ENCODE peak calls at places on chromosomes 16 and 17, in five cellular contexts. One of them, this sample, is unnamed.

GRCh38 chr17:14297161-14297851 is 3.6 kb upstream of the HS3ST3B1 start:
- DNase-seq in A549: peak; percentile 29
- DNase-seq in cardiac fibroblast: peak; percentile 79
- DNase-seq in neural progenitor cell: peak; percentile 86
- DNase-seq in mucosa of descending colon: peak; percentile 59
- DNase-seq in this sample: no peak

GRCh38 chr17:66364508-66365203 is 62.2 kb downstream of the PRKCA start:
- DNase-seq in A549: no peak
- DNase-seq in neural progenitor cell: no peak
- DNase-seq in cardiac fibroblast: no peak
- DNase-seq in mucosa of descending colon: no peak
- DNase-seq in this sample: no peak

GRCh38 chr17:46890638-46891037 is 32.3 kb upstream of the GOSR2 start:
- DNase-seq in mucosa of descending colon: no peak
- DNase-seq in A549: no peak
- DNase-seq in cardiac fibroblast: no peak
- DNase-seq in neural progenitor cell: no peak
- DNase-seq in this sample: no peak

GRCh38 chr17:40095944-40096791 is 4.2 kb downstream of the NR1D1 start:
- DNase-seq in cardiac fibroblast: no peak
- DNase-seq in A549: no peak
- DNase-seq in mucosa of descending colon: peak; percentile 61
- DNase-seq in neural progenitor cell: no peak
- DNase-seq in this sample: no peak

GRCh38 chr17:56978441-56979090 is 635 bp downstream of the SCPEP1 start:
- DNase-seq in cardiac fibroblast: peak; percentile 22
- DNase-seq in mucosa of descending colon: no peak
- DNase-seq in A549: no peak
- DNase-seq in neural progenitor cell: no peak
- DNase-seq in this sample: no peak

GRCh38 chr17:51120357-51120738 is 320 bp downstream of the SPAG9 start:
- DNase-seq in neural progenitor cell: no peak
- DNase-seq in mucosa of descending colon: no peak
- DNase-seq in A549: peak; percentile 55
- DNase-seq in cardiac fibroblast: no peak
- DNase-seq in this sample: peak; percentile 38

GRCh38 chr16:15643453-15644305 is 725 bp upstream of the MARF1 start:
- DNase-seq in cardiac fibroblast: peak; percentile 73
- DNase-seq in A549: peak; percentile 74
- DNase-seq in mucosa of descending colon: peak; percentile 41
- DNase-seq in neural progenitor cell: no peak
- DNase-seq in this sample: peak; percentile 11

GRCh38 chr17:11901901-11902300 is 95.4 kb downstream of the ZNF18 start:
- DNase-seq in A549: no peak
- DNase-seq in neural progenitor cell: no peak
- DNase-seq in cardiac fibroblast: no peak
- DNase-seq in mucosa of descending colon: no peak
- DNase-seq in this sample: no peak

GRCh38 chr16:14105976-14106375 is 34.9 kb downstream of the MRTFB start:
- DNase-seq in cardiac fibroblast: no peak
- DNase-seq in neural progenitor cell: no peak
- DNase-seq in A549: no peak
- DNase-seq in mucosa of descending colon: no peak
- DNase-seq in this sample: no peak

GRCh38 chr16:72188512-72188911 is 16.6 kb upstream of the PMFBP1 start:
- DNase-seq in A549: no peak
- DNase-seq in cardiac fibroblast: no peak
- DNase-seq in neural progenitor cell: no peak
- DNase-seq in mucosa of descending colon: no peak
- DNase-seq in this sample: peak; percentile 69

GRCh38 chr16:11624645-11625607 is 38.2 kb upstream of the LITAF start:
- DNase-seq in A549: no peak
- DNase-seq in cardiac fibroblast: no peak
- DNase-seq in neural progenitor cell: no peak
- DNase-seq in mucosa of descending colon: no peak
- DNase-seq in this sample: no peak

GRCh38 chr17:43599835-43600234 is 53.7 kb upstream of the ETV4 start:
- DNase-seq in A549: peak; percentile 52
- DNase-seq in neural progenitor cell: no peak
- DNase-seq in mucosa of descending colon: no peak
- DNase-seq in cardiac fibroblast: peak; percentile 89
- DNase-seq in this sample: no peak

GRCh38 chr16:25257504-25257955 is at the start of gene ZKSCAN2:
- DNase-seq in neural progenitor cell: peak; percentile 95
- DNase-seq in cardiac fibroblast: peak; percentile 94
- DNase-seq in mucosa of descending colon: peak; percentile 95
- DNase-seq in A549: peak; percentile 93
- DNase-seq in this sample: peak; percentile 91

GRCh38 chr16:49748322-49748721 is 107.6 kb downstream of the ZNF423 start:
- DNase-seq in mucosa of descending colon: no peak
- DNase-seq in cardiac fibroblast: peak; percentile 64
- DNase-seq in A549: no peak
- DNase-seq in neural progenitor cell: no peak
- DNase-seq in this sample: no peak

GRCh38 chr16:88323546-88324330 is 59.0 kb upstream of the ZNF469 start:
- DNase-seq in neural progenitor cell: no peak
- DNase-seq in A549: no peak
- DNase-seq in mucosa of descending colon: no peak
- DNase-seq in cardiac fibroblast: no peak
- DNase-seq in this sample: no peak

GRCh38 chr16:55643161-55643970 is 12.4 kb upstream of the SLC6A2 start:
- DNase-seq in A549: peak; percentile 28
- DNase-seq in neural progenitor cell: no peak
- DNase-seq in mucosa of descending colon: peak; percentile 38
- DNase-seq in cardiac fibroblast: peak; percentile 32
- DNase-seq in this sample: no peak

GRCh38 chr17:6556121-6557039 is at the start of gene PITPNM3:
- DNase-seq in neural progenitor cell: peak; percentile 72
- DNase-seq in mucosa of descending colon: peak; percentile 75
- DNase-seq in cardiac fibroblast: no peak
- DNase-seq in A549: no peak
- DNase-seq in this sample: no peak

GRCh38 chr16:1877804-1878203 is 5.8 kb upstream of the MEIOB start:
- DNase-seq in cardiac fibroblast: no peak
- DNase-seq in A549: no peak
- DNase-seq in mucosa of descending colon: peak; percentile 56
- DNase-seq in neural progenitor cell: no peak
- DNase-seq in this sample: no peak

DNA sequence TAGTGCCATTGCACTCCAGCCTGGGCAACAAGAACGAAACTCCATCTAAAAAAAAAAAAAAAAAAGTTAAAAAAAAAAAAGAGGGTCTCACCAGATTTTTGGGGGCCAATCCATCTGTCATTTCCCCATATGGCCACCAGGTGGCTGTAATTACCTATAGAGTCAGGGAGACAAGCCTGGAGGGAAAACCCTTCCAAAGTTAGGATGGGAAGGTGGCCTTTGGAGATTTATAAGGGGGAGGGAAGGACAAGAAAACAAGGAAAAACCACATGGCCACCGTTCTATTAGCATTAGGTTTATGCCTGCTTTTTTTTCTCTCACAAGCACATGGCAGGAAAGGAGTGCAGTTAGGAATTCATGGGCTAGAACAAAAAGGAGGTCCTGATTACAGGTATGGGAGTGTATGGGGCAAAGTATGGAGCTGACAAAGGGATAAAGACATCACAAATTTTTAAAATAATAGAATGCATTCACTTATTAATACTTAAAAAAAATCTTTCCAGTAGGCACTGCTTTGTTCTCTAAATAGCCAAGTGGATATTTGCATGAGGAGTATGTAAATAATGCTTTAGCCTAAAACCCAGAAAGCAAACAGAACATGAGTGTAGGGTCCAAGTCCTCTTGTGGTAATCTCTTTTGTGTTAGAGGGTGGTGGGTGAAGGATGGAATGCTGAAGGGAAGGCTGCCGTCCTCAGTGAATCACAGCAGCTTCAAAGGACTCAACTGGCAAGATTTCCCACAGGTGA is 5.1 kb downstream of the CYB5D1 start:
- DNase-seq in neural progenitor cell: peak; percentile 82
- DNase-seq in mucosa of descending colon: no peak
- DNase-seq in A549: peak; percentile 66
- DNase-seq in cardiac fibroblast: peak; percentile 70
- DNase-seq in this sample: peak; percentile 72
- TF ChIP-seq CTCF in neural progenitor cell: peak; percentile 77
- TF ChIP-seq CTCF in mucosa of descending colon: peak; percentile 39
- TF ChIP-seq CTCF in A549: peak; percentile 96
- TF ChIP-seq CTCF in cardiac fibroblast: peak; percentile 68
- TF ChIP-seq CTCF in this sample: peak; percentile 95

GRCh38 chr16:66001432-66001831 is 365.1 kb upstream of the CDH5 start:
- DNase-seq in A549: no peak
- DNase-seq in neural progenitor cell: no peak
- DNase-seq in cardiac fibroblast: no peak
- DNase-seq in mucosa of descending colon: no peak
- DNase-seq in this sample: no peak
- TF ChIP-seq CTCF in A549: no peak
- TF ChIP-seq CTCF in neural progenitor cell: no peak
- TF ChIP-seq CTCF in cardiac fibroblast: no peak
- TF ChIP-seq CTCF in mucosa of descending colon: no peak
- TF ChIP-seq CTCF in this sample: no peak

GRCh38 chr17:55843785-55844184 is 92.9 kb downstream of the PCTP start:
- DNase-seq in neural progenitor cell: no peak
- DNase-seq in mucosa of descending colon: no peak
- DNase-seq in cardiac fibroblast: no peak
- DNase-seq in A549: no peak
- DNase-seq in this sample: no peak

GRCh38 chr17:55846745-55847144 is 95.9 kb downstream of the PCTP start:
- DNase-seq in neural progenitor cell: no peak
- DNase-seq in mucosa of descending colon: no peak
- DNase-seq in cardiac fibroblast: no peak
- DNase-seq in A549: no peak
- DNase-seq in this sample: no peak

GRCh38 chr17:55842405-55843158 is 91.7 kb downstream of the PCTP start:
- DNase-seq in mucosa of descending colon: no peak
- DNase-seq in A549: no peak
- DNase-seq in neural progenitor cell: no peak
- DNase-seq in cardiac fibroblast: no peak
- DNase-seq in this sample: peak; percentile 30

GRCh38 chr17:55845385-55845784 is 94.5 kb downstream of the PCTP start:
- DNase-seq in A549: peak; percentile 13
- DNase-seq in mucosa of descending colon: peak; percentile 67
- DNase-seq in cardiac fibroblast: peak; percentile 40
- DNase-seq in neural progenitor cell: peak; percentile 84
- DNase-seq in this sample: peak; percentile 20
- TF ChIP-seq CTCF in A549: peak; percentile 36
- TF ChIP-seq CTCF in mucosa of descending colon: no peak
- TF ChIP-seq CTCF in cardiac fibroblast: peak; percentile 52
- TF ChIP-seq CTCF in neural progenitor cell: peak; percentile 84
- TF ChIP-seq CTCF in this sample: peak; percentile 60

GRCh38 chr16:67415872-67416793 is at the start of gene ZDHHC1:
- DNase-seq in neural progenitor cell: peak; percentile 89
- DNase-seq in mucosa of descending colon: peak; percentile 84
- DNase-seq in A549: peak; percentile 78
- DNase-seq in cardiac fibroblast: peak; percentile 74
- DNase-seq in this sample: peak; percentile 67
- TF ChIP-seq CTCF in neural progenitor cell: peak; percentile 75
- TF ChIP-seq CTCF in mucosa of descending colon: peak; percentile 47
- TF ChIP-seq CTCF in A549: peak; percentile 70
- TF ChIP-seq CTCF in cardiac fibroblast: no peak
- TF ChIP-seq CTCF in this sample: peak; percentile 83

GRCh38 chr16:57667526-57668258 is 414 bp upstream of the ADGRG3 start:
- DNase-seq in mucosa of descending colon: no peak
- DNase-seq in A549: peak; percentile 54
- DNase-seq in cardiac fibroblast: no peak
- DNase-seq in neural progenitor cell: no peak
- DNase-seq in this sample: no peak
- TF ChIP-seq CTCF in mucosa of descending colon: no peak
- TF ChIP-seq CTCF in A549: no peak
- TF ChIP-seq CTCF in cardiac fibroblast: peak; percentile 11
- TF ChIP-seq CTCF in neural progenitor cell: peak; percentile 36
- TF ChIP-seq CTCF in this sample: no peak